ENCODE peak calls at places on chromosome 4, in six cellular contexts. B is K562, W is GM12878, X is HCT116, V is HepG2, K is H1. O is an unnamed sample.

GRCh38 chr4:73067971-73068394 is 1.5 kb downstream of the COX18 start:
- DNase-seq in K (no peak), X (no peak), W (no peak), V (no peak), B (no peak), O (no peak)

GRCh38 chr4:37665347-37666009 is 20.7 kb downstream of the RELL1 start:
- DNase-seq in B (no peak), K (no peak), V (no peak), W (no peak), X (no peak), O (no peak)

GRCh38 chr4:147336252-147336651 is 144.6 kb upstream of the EDNRA start:
- DNase-seq in W (no peak), B (no peak), X (no peak), V (no peak), K (no peak), O (no peak)

GRCh38 chr4:22030321-22030720 is 81.7 kb upstream of the KCNIP4 start:
- DNase-seq in B (no peak), V (no peak), W (no peak), K (no peak), X (no peak), O (no peak)

GRCh38 chr4:76219299-76220055 is 5.9 kb upstream of the SCARB2 start:
- DNase-seq in B (no peak), W (no peak), X (no peak), V (peak; percentile 62), K (no peak), O (no peak)

GRCh38 chr4:6088950-6089349 is 70.7 kb upstream of the C4orf50 start:
- DNase-seq in K (no peak), V (no peak), B (no peak), W (no peak), X (no peak), O (no peak)

GRCh38 chr4:169005453-169006099 is 4.5 kb downstream of the CBR4 start:
- DNase-seq in K (no peak), X (no peak), W (no peak), V (peak; percentile 65), B (no peak), O (no peak)

GRCh38 chr4:76637704-76638361 is 202.8 kb downstream of the SHROOM3 start:
- DNase-seq in X (peak; percentile 35), V (no peak), W (no peak), K (no peak), B (no peak), O (no peak)

GRCh38 chr4:174437324-174437723 is 85.0 kb downstream of the HPGD start:
- DNase-seq in X (no peak), V (no peak), W (no peak), B (no peak), K (no peak), O (no peak)

GRCh38 chr4:91086008-91086407 is 958.8 kb downstream of the CCSER1 start:
- DNase-seq in K (no peak), W (no peak), B (no peak), V (no peak), X (no peak), O (no peak)

GRCh38 chr4:113835005-113835404 is 73.5 kb upstream of the CAMK2D start:
- DNase-seq in B (no peak), X (no peak), K (no peak), W (no peak), V (no peak), O (no peak)

GRCh38 chr4:110840221-110840654 is 217.4 kb upstream of the PITX2 start:
- DNase-seq in W (no peak), V (no peak), B (no peak), K (no peak), X (no peak), O (no peak)

GRCh38 chr4:2291705-2292651 is 30.1 kb upstream of the MXD4 start:
- DNase-seq in B (no peak), X (no peak), K (no peak), W (no peak), V (no peak), O (no peak)

GRCh38 chr4:159010563-159011260 is 92.2 kb upstream of the RAPGEF2 start:
- DNase-seq in K (no peak), B (no peak), X (no peak), V (peak; percentile 30), W (no peak), O (no peak)

GRCh38 chr4:181030961-181031360 is 1212.2 kb upstream of the TENM3 start:
- DNase-seq in B (no peak), W (no peak), V (no peak), X (no peak), K (no peak), O (no peak)

GRCh38 chr4:75340561-75340960 is 173.6 kb downstream of the RCHY1 start:
- DNase-seq in W (no peak), X (no peak), V (no peak), K (no peak), B (no peak), O (no peak)

GRCh38 chr4:121785479-121785878 is 15.6 kb upstream of the EXOSC9 start:
- DNase-seq in K (no peak), W (no peak), V (no peak), B (no peak), X (no peak), O (no peak)

GRCh38 chr4:68361146-68361589 is 11.3 kb upstream of the YTHDC1 start:
- DNase-seq in K (no peak), V (peak; percentile 76), B (no peak), X (no peak), W (no peak), O (no peak)

GRCh38 chr4:110850461-110851447 is 227.9 kb upstream of the PITX2 start:
- DNase-seq in W (no peak), X (no peak), B (no peak), K (no peak), V (no peak), O (peak; percentile 11)

GRCh38 chr4:170145120-170145519 is 55.4 kb upstream of the AADAT start:
- DNase-seq in X (no peak), W (no peak), B (no peak), K (no peak), V (no peak), O (no peak)

GRCh38 chr4:158998624-158999023 is 104.3 kb upstream of the RAPGEF2 start:
- DNase-seq in W (no peak), B (no peak), X (peak; percentile 21), K (no peak), V (no peak), O (no peak)

GRCh38 chr4:168731006-168731636 is 234.3 kb downstream of the PALLD start:
- DNase-seq in W (no peak), K (no peak), B (no peak), X (no peak), V (no peak), O (no peak)

GRCh38 chr4:92304073-92304472 is 307 bp downstream of the GRID2 start:
- DNase-seq in B (no peak), V (no peak), X (no peak), K (no peak), W (no peak), O (peak; percentile 18)

GRCh38 chr4:1989533-1990347 is 19.0 kb downstream of the NELFA start:
- DNase-seq in B (no peak), K (no peak), X (no peak), W (no peak), V (no peak), O (no peak)

GRCh38 chr4:10320130-10320529 is 137.1 kb downstream of the ZNF518B start:
- DNase-seq in X (no peak), V (peak; percentile 79), K (no peak), B (no peak), W (no peak), O (no peak)

GRCh38 chr4:54315561-54315960 is 86.5 kb downstream of the PDGFRA start:
- DNase-seq in V (no peak), W (peak; percentile 86), K (no peak), B (no peak), X (no peak), O (no peak)

GRCh38 chr4:25860586-25861421 is 2.0 kb downstream of the SEL1L3 start:
- DNase-seq in W (no peak), K (no peak), V (no peak), X (no peak), B (peak; percentile 52), O (no peak)

GRCh38 chr4:100017627-100018310 is 67.7 kb upstream of the H2AZ1 start:
- DNase-seq in V (no peak), W (no peak), B (no peak), X (no peak), K (no peak), O (no peak)

GRCh38 chr4:20253799-20254409 is 2.2 kb downstream of the SLIT2 start:
- DNase-seq in B (no peak), W (no peak), X (no peak), V (no peak), K (no peak), O (peak; percentile 24)

DNA sequence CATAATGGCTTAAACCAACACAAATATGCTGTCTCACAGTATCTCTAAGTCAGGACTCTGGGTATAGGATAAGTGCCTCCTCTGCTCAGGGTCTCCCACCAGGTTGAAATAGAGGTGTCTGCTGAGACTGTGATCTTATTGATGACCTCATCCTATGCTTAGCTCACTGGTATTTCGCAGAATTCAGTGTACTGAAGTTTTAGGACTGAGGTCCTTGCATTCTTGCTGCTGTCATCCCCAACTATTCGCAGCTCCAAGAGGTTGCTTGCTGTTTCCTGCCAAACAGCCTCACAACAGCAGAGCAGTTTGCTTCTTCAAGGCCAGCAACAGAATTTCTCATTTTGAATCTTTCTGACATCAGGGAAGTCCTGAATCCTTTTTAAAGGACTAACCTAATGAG is 53.4 kb downstream of the ATP10D start:
- DNase-seq in X (no peak), V (no peak), W (no peak), B (no peak), K (no peak), O (no peak)
- TF ChIP-seq ATF3 in X (no peak), V (no peak), W (no peak), B (peak; percentile 31), K (no peak), O (no peak)

DNA sequence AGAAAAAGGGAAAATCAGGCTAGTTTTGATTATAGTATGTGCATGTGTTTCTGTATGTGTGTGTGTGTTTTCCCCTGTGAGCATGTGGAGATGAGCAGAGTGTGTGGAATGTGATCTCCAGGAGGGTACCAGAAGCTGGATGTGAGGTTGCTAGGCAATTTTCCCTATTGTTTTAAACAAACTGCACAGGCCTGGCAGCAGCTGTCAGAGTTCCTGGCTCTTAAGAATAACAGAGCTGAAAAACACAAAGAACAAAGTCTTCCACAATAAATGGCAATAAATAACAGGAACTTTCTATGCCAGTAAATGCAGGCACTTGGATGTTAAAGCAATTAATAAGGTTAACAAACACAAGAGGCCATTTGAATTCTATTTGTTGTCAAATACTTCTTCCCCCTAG is 344.6 kb upstream of the CTSO start:
- DNase-seq in X (no peak), K (no peak), B (no peak), V (no peak), W (no peak), O (no peak)
- TF ChIP-seq SP1 in X (no peak), K (no peak), B (no peak), V (no peak), W (no peak), O (no peak)

GRCh38 chr4:65046496-65047101 is 623.7 kb downstream of the EPHA5 start:
- DNase-seq in X (no peak), W (no peak), B (no peak), K (no peak), V (no peak), O (no peak)
- TF ChIP-seq ATF3 in X (no peak), W (no peak), B (no peak), K (no peak), V (no peak), O (no peak)

GRCh38 chr4:186630128-186630527 is 74.8 kb upstream of the MTNR1A start:
- DNase-seq in W (no peak), B (no peak), K (no peak), X (no peak), V (no peak), O (no peak)

GRCh38 chr4:186633844-186634243 is 78.5 kb upstream of the MTNR1A start:
- DNase-seq in B (no peak), W (no peak), K (no peak), X (no peak), V (no peak), O (no peak)

GRCh38 chr4:186634591-186635128 is 79.3 kb upstream of the MTNR1A start:
- DNase-seq in X (no peak), K (no peak), B (no peak), W (no peak), V (no peak), O (no peak)
- TF ChIP-seq SP1 in X (no peak), K (no peak), B (no peak), W (no peak), V (no peak), O (no peak)